ENCODE peak calls at places on chromosomes 2 and 18, in seven cellular contexts. X is AG10803; T is psoas muscle; I is cardiac fibroblast; R is cardiac muscle cell; Q is fibroblast of lung; K is CD4-positive, alpha-beta T cell. Z is an unnamed sample.

GRCh38 chr2:1055014-1055595 is 104.5 kb downstream of the SNTG2 start:
- DNase-seq in R (no peak), K (no peak), X (peak; percentile 90), I (peak; percentile 62), T (no peak), Q (peak; percentile 51), Z (no peak)

GRCh38 chr2:23287250-23287704 is 97.7 kb upstream of the KLHL29 start:
- DNase-seq in X (peak; percentile 92), K (no peak), Q (peak; percentile 59), T (no peak), R (peak; percentile 44), I (peak; percentile 84), Z (no peak)

GRCh38 chr2:3423492-3424170 is 44.1 kb downstream of the TRAPPC12 start:
- DNase-seq in R (peak; percentile 57), K (peak; percentile 54), X (peak; percentile 40), Q (peak; percentile 52), I (peak; percentile 58), T (peak; percentile 81), Z (peak; percentile 64)

GRCh38 chr2:120939595-120940318 is 204.1 kb downstream of the GLI2 start:
- DNase-seq in Q (peak; percentile 89), X (peak; percentile 81), R (peak; percentile 49), K (no peak), T (no peak), I (peak; percentile 86), Z (no peak)

GRCh38 chr18:76357585-76358265 is 137.3 kb downstream of the ZNF516 start:
- DNase-seq in Q (peak; percentile 74), T (no peak), I (no peak), R (no peak), X (peak; percentile 41), K (no peak), Z (no peak)

GRCh38 chr2:71613953-71614925 is 160.9 kb downstream of the DYSF start:
- DNase-seq in X (no peak), K (no peak), Q (no peak), T (no peak), I (no peak), R (no peak), Z (no peak)

GRCh38 chr2:70887550-70888229 is 48.0 kb upstream of the ATP6V1B1 start:
- DNase-seq in R (peak; percentile 67), I (no peak), K (no peak), Q (no peak), X (no peak), T (peak; percentile 65), Z (no peak)

GRCh38 chr2:37837576-37838335 is 87.3 kb upstream of the RMDN2 start:
- DNase-seq in X (no peak), I (peak; percentile 48), Q (peak; percentile 89), K (no peak), T (no peak), R (peak; percentile 43), Z (no peak)

GRCh38 chr2:140975237-140975636 is 1155.6 kb downstream of the LRP1B start:
- DNase-seq in T (no peak), X (peak; percentile 6), I (peak; percentile 63), Q (peak; percentile 17), R (no peak), K (no peak), Z (no peak)

GRCh38 chr18:45874501-45875184 is 49.2 kb downstream of the SIGLEC15 start:
- DNase-seq in K (no peak), Q (no peak), R (no peak), T (no peak), I (no peak), X (peak; percentile 8), Z (peak; percentile 22)

GRCh38 chr2:54061272-54061671 is 54.1 kb upstream of the ACYP2 start:
- DNase-seq in I (no peak), T (no peak), R (no peak), X (no peak), Q (no peak), K (no peak), Z (no peak)

GRCh38 chr2:200226652-200227426 is 79.7 kb upstream of the SPATS2L start:
- DNase-seq in X (no peak), Q (no peak), K (no peak), R (peak; percentile 38), I (no peak), T (peak; percentile 67), Z (no peak)

GRCh38 chr2:8418721-8419120 is 263.1 kb upstream of the ID2 start:
- DNase-seq in Q (no peak), T (no peak), R (no peak), X (peak; percentile 85), K (no peak), I (no peak), Z (no peak)

GRCh38 chr2:178859760-178860159 is 52.5 kb upstream of the TTN start:
- DNase-seq in R (no peak), X (no peak), T (no peak), I (no peak), Q (peak; percentile 33), K (no peak), Z (no peak)

GRCh38 chr2:157261199-157261782 is 3.8 kb downstream of the GALNT5 start:
- DNase-seq in X (peak; percentile 51), Q (peak; percentile 52), T (no peak), R (peak; percentile 43), K (no peak), I (peak; percentile 46), Z (no peak)

GRCh38 chr2:159748089-159748488 is 35.8 kb downstream of the MARCHF7 start:
- DNase-seq in I (no peak), K (no peak), R (no peak), T (no peak), X (no peak), Q (no peak), Z (no peak)

GRCh38 chr2:174827371-174828369 is 63.4 kb upstream of the CHRNA1 start:
- DNase-seq in R (peak; percentile 57), T (no peak), Q (peak; percentile 49), K (no peak), X (no peak), I (peak; percentile 40), Z (no peak)

GRCh38 chr2:65045651-65046050 is 10.6 kb upstream of the CEP68 start:
- DNase-seq in K (no peak), I (peak; percentile 24), Q (no peak), R (no peak), X (no peak), T (no peak), Z (no peak)

GRCh38 chr2:2640818-2641217 is 309.7 kb upstream of the MYT1L start:
- DNase-seq in X (no peak), Q (no peak), T (no peak), I (no peak), K (no peak), R (no peak), Z (no peak)

GRCh38 chr2:174759381-174760064 is 4.7 kb downstream of the CHRNA1 start:
- DNase-seq in Q (no peak), I (no peak), X (no peak), R (no peak), K (no peak), T (no peak), Z (no peak)

GRCh38 chr2:54099834-54100595 is 15.4 kb upstream of the ACYP2 start:
- DNase-seq in Q (no peak), I (no peak), K (no peak), T (no peak), X (no peak), R (no peak), Z (peak; percentile 45)

GRCh38 chr2:101133492-101134101 is 17.6 kb downstream of the TBC1D8 start:
- DNase-seq in Q (no peak), T (no peak), R (no peak), I (no peak), K (no peak), X (no peak), Z (no peak)

GRCh38 chr18:46712406-46712805 is 44.4 kb downstream of the ST8SIA5 start:
- DNase-seq in K (no peak), X (peak; percentile 89), Q (peak; percentile 63), T (peak; percentile 73), I (peak; percentile 9), R (no peak), Z (no peak)

GRCh38 chr2:39663187-39663930 is 2.4 kb upstream of the TMEM178A start:
- DNase-seq in R (no peak), I (no peak), K (no peak), Q (no peak), X (no peak), T (no peak), Z (no peak)
- TF ChIP-seq CTCF in R (no peak), I (no peak), K (no peak), Q (no peak), X (no peak), T (no peak), Z (no peak)

GRCh38 chr2:24492283-24493272 is 1.5 kb downstream of the NCOA1 start:
- DNase-seq in K (no peak), X (no peak), Q (peak; percentile 51), T (no peak), I (peak; percentile 50), R (no peak), Z (no peak)

GRCh38 chr2:24491626-24492282 is 700 bp downstream of the NCOA1 start:
- DNase-seq in R (peak; percentile 48), Q (peak; percentile 30), I (peak; percentile 46), T (peak; percentile 81), X (no peak), K (peak; percentile 58), Z (peak; percentile 61)

GRCh38 chr2:24489465-24489864 is 1.6 kb upstream of the NCOA1 start:
- DNase-seq in I (no peak), Q (no peak), K (no peak), T (no peak), X (no peak), R (peak; percentile 86), Z (no peak)

GRCh38 chr2:24489942-24490673 is 946 bp upstream of the NCOA1 start:
- DNase-seq in T (no peak), Q (peak; percentile 40), X (peak; percentile 33), K (no peak), R (peak; percentile 21), I (peak; percentile 27), Z (no peak)

GRCh38 chr2:24490674-24491625 is at the start of gene NCOA1:
- DNase-seq in R (peak; percentile 86), T (peak; percentile 95), K (peak; percentile 86), Q (peak; percentile 89), I (peak; percentile 95), X (peak; percentile 90), Z (peak; percentile 87)
- TF ChIP-seq CTCF in R (no peak), T (peak; percentile 26), K (no peak), Q (peak; percentile 28), I (no peak), X (no peak), Z (no peak)

DNA sequence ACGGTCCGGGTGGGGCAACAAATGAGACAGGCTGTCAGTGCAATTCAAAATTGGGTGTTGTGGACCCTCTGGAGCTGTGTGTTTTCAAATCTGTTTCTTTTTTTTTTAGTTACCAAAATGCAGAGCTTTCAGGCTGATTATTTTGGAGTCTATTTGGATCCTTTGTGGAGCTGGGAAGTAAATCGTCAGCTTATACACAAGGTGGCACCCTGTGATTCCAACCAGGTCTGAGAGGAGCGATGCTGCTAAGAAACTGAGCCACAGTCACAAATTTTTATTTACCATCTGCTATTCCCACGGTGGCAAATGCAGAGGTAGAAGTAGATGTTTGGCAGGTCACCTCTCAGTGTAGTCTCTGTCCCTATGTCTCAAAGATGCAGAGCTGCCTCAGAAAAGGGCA is 3.8 kb upstream of the EPC2 start:
- DNase-seq in I (peak; percentile 57), R (no peak), X (peak; percentile 49), K (no peak), Q (peak; percentile 46), T (no peak), Z (no peak)
- TF ChIP-seq CTCF in I (peak; percentile 15), R (peak; percentile 28), X (peak; percentile 54), K (no peak), Q (peak; percentile 24), T (no peak), Z (no peak)

DNA sequence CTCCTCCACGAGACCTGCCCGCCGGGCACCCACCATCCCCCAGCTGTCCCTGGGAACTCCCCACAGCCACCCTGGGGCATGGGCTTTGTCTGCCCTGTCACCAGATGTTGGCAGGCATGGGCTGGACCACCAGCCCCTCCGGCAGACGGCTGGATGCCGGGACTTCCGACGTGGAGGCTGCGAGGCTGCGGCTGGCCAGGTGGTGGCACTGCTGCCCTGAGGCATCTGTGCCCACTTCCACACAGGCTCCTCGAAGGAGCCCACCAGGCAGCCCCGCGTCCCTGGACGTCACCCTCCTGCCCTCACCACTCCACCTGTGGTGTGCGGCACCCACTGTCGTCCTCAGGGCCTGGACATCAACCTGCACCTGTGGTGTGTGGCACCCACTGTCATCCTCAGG is 319.9 kb upstream of the SALL3 start:
- DNase-seq in R (peak; percentile 43), T (no peak), Q (no peak), X (no peak), K (no peak), I (no peak), Z (no peak)
- TF ChIP-seq CTCF in R (no peak), T (no peak), Q (no peak), X (no peak), K (no peak), I (no peak), Z (no peak)

Z was measured in activated B cell treated with CpG ODN at 0.5 μM for 24 hours.